ENCODE peak calls at places on chromosomes 16 and 17, in seven cellular contexts. F, E, G, L, V, X and O are unnamed samples.

GRCh38 chr16:28181557-28181914 is 30.2 kb downstream of the XPO6 start:
- DNase-seq in X (peak; percentile 88), V (no peak), L (peak; percentile 42), F (no peak), G (peak; percentile 51), E (no peak), O (no peak)

GRCh38 chr16:87198328-87198731 is 118.9 kb downstream of the C16orf95 start:
- DNase-seq in E (no peak), L (no peak), V (no peak), X (no peak), F (peak; percentile 55), G (no peak), O (no peak)

GRCh38 chr17:64056269-64057005 is 36.0 kb upstream of the ICAM2 start:
- DNase-seq in V (peak; percentile 43), G (no peak), X (no peak), F (no peak), L (no peak), E (peak; percentile 57), O (peak; percentile 38)

GRCh38 chr16:23948949-23949392 is 113.2 kb downstream of the PRKCB start:
- DNase-seq in G (no peak), E (no peak), X (no peak), V (no peak), L (peak; percentile 44), F (no peak), O (no peak)

GRCh38 chr16:31198207-31198882 is 4.2 kb downstream of the PYCARD start:
- DNase-seq in F (no peak), L (no peak), G (no peak), V (no peak), X (no peak), E (no peak), O (no peak)

GRCh38 chr16:85293899-85294642 is 181.8 kb upstream of the CIBAR2 start:
- DNase-seq in L (no peak), G (no peak), V (no peak), F (no peak), X (no peak), E (no peak), O (no peak)

GRCh38 chr17:17580662-17581470 is 10.6 kb downstream of the PEMT start:
- DNase-seq in E (no peak), V (no peak), L (no peak), G (no peak), X (peak; percentile 77), F (no peak), O (no peak)

GRCh38 chr17:29245401-29245800 is 1.3 kb upstream of the CRYBA1 start:
- DNase-seq in L (no peak), V (no peak), E (no peak), G (no peak), X (no peak), F (no peak), O (no peak)

GRCh38 chr16:49726155-49726554 is 129.8 kb downstream of the ZNF423 start:
- DNase-seq in E (no peak), G (no peak), V (no peak), F (peak; percentile 48), X (no peak), L (no peak), O (no peak)

GRCh38 chr17:49746791-49747490 is 17.0 kb downstream of the FAM117A start:
- DNase-seq in X (no peak), L (no peak), E (peak; percentile 79), F (no peak), V (no peak), G (no peak), O (no peak)

GRCh38 chr16:57564571-57565270 is 22.3 kb downstream of the ADGRG5 start:
- DNase-seq in F (no peak), V (no peak), E (no peak), X (no peak), L (no peak), G (no peak), O (no peak)

GRCh38 chr16:50282010-50282538 is 15.7 kb downstream of the ADCY7 start:
- DNase-seq in X (no peak), V (no peak), G (no peak), F (no peak), E (peak; percentile 86), L (peak; percentile 52), O (no peak)

GRCh38 chr16:70685938-70686375 is at the start of gene MTSS2:
- DNase-seq in X (peak; percentile 80), L (peak; percentile 91), E (no peak), V (no peak), F (peak; percentile 97), G (peak; percentile 35), O (peak; percentile 94)

GRCh38 chr16:3652373-3653037 is 2.0 kb upstream of the DNASE1 start:
- DNase-seq in X (peak; percentile 47), F (peak; percentile 22), V (no peak), E (no peak), G (no peak), L (no peak), O (no peak)

GRCh38 chr17:7846765-7847661 is 7.9 kb upstream of the TMEM88 start:
- DNase-seq in X (no peak), E (no peak), L (no peak), G (no peak), F (no peak), V (no peak), O (no peak)

GRCh38 chr17:2947588-2947950 is 115.8 kb downstream of the OR1D5 start:
- DNase-seq in X (no peak), E (no peak), F (no peak), V (no peak), L (no peak), G (no peak), O (no peak)

GRCh38 chr16:88479795-88480760 is 27.0 kb downstream of the ZFPM1 start:
- DNase-seq in V (no peak), L (no peak), X (no peak), F (no peak), E (no peak), G (no peak), O (no peak)

DNA sequence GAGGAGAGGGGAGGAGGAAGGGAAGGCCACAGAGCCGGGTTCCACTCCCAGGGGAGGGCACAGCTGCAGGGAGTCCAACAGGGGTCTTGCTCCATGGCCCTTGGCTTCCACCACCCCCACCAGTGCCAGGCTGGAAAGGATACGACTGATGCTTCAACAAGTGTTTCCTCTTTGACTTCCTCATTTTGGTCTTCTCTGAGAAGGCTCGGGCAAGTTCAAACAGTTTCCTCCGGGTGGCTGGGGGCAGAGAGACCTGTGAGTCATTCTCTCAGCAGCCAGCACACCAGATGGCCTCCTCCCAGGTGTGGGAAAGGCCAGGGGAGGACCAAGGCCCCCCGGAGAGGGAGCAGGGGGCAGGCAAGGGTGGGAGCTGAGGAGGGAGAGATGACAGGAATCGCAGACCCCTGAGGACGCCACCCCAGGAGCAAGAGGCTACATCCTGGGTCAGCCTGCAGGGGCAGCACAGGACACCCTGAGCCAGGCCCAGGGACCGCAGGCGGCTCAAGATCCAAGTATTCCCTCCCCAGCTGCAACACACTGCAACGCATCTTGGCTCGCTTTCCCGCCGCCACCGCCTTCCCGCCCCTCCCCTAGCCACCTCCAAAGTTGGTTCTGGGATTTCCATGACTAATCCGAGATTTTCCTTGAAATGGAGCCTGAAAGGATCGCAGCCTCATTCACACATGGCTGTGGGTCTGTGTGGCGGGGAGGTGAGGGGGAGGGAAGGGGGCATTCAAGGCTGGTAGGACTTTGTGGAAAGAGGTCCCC is 18.3 kb upstream of the MRPS23 start:
- DNase-seq in F (peak; percentile 84), X (peak; percentile 59), E (peak; percentile 47), V (peak; percentile 58), L (peak; percentile 59), G (peak; percentile 90), O (no peak)
- TF ChIP-seq JUND in F (peak; percentile 97), X (peak; percentile 63), E (no peak), V (peak; percentile 12), L (peak; percentile 66), G (no peak), O (no peak)

GRCh38 chr16:51524555-51525373 is 373.7 kb upstream of the SALL1 start:
- DNase-seq in V (no peak), E (no peak), L (no peak), X (no peak), F (no peak), G (no peak), O (no peak)
- TF ChIP-seq JUND in V (no peak), E (no peak), L (no peak), X (no peak), F (peak; percentile 24), G (no peak), O (no peak)

GRCh38 chr17:78900816-78901215 is 2.2 kb downstream of the CEP295NL start:
- DNase-seq in G (no peak), V (no peak), E (no peak), F (no peak), L (no peak), X (no peak), O (no peak)

GRCh38 chr17:78897639-78897996 is 5.4 kb downstream of the CEP295NL start:
- DNase-seq in E (no peak), L (no peak), X (no peak), F (no peak), V (no peak), G (no peak), O (no peak)

GRCh38 chr17:78899361-78900260 is 3.4 kb downstream of the CEP295NL start:
- DNase-seq in V (no peak), L (no peak), X (no peak), F (peak; percentile 62), E (no peak), G (no peak), O (peak; percentile 77)

GRCh38 chr17:78898075-78898836 is 4.7 kb downstream of the CEP295NL start:
- DNase-seq in V (no peak), X (no peak), F (no peak), E (no peak), L (no peak), G (no peak), O (no peak)

GRCh38 chr17:78898947-78899346 is 4.1 kb downstream of the CEP295NL start:
- DNase-seq in X (no peak), L (no peak), V (no peak), E (no peak), G (no peak), F (no peak), O (no peak)
- TF ChIP-seq JUND in X (no peak), L (no peak), V (no peak), E (no peak), G (no peak), F (no peak), O (no peak)

GRCh38 chr17:32831223-32831622 is 45.7 kb downstream of the MYO1D start:
- DNase-seq in E (no peak), L (no peak), V (no peak), G (no peak), X (no peak), F (no peak), O (no peak)

GRCh38 chr17:32827227-32827626 is 49.7 kb downstream of the MYO1D start:
- DNase-seq in X (no peak), V (no peak), E (peak; percentile 65), L (peak; percentile 6), G (no peak), F (no peak), O (no peak)

GRCh38 chr17:32831627-32832243 is 45.2 kb downstream of the MYO1D start:
- DNase-seq in E (no peak), F (no peak), L (no peak), V (no peak), X (no peak), G (no peak), O (no peak)

GRCh38 chr17:32826076-32826475 is 50.8 kb downstream of the MYO1D start:
- DNase-seq in L (no peak), F (no peak), X (no peak), V (no peak), E (no peak), G (no peak), O (no peak)

DNA sequence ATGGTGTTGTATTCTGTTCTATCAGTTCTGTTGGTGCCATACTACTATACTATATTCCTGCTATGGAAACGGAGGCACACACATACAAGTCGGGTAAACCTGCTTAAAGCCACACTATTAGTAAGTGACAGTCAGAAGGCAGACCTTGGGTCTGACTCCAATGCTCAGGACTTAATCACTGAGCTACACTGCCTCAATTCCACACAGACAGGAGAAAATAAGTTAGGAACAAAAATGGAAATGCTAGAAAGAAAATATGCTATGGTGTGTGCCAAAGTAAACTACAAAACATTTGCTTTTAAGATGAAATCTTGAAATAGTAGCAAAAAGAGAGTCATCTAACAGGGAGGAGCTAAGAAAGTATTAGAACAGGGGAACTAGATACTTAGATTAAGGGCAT is 48.1 kb downstream of the MYO1D start:
- DNase-seq in X (no peak), V (no peak), G (no peak), E (no peak), L (no peak), F (no peak), O (no peak)
- TF ChIP-seq JUND in X (no peak), V (no peak), G (no peak), E (no peak), L (no peak), F (no peak), O (no peak)